ENCODE peak calls at places on chromosome 10, in four cellular contexts. One of them, this sample, is unnamed. For H3K4me1, the result is how much of the 10 kb centered on the place peaks cover.

GRCh38 chr10:112361951-112362770 is 11.8 kb upstream of the ACSL5 start:
- DNase-seq in thyroid gland: peak
- DNase-seq in spleen: no peak
- DNase-seq in gastrocnemius medialis: peak
- DNase-seq in this sample: no peak

GRCh38 chr10:113335603-113336002 is 217.2 kb upstream of the HABP2 start:
- DNase-seq in spleen: no peak
- DNase-seq in thyroid gland: no peak
- DNase-seq in gastrocnemius medialis: no peak
- DNase-seq in this sample: no peak

GRCh38 chr10:113743594-113743993 is 7.9 kb upstream of the PLEKHS1 start:
- DNase-seq in spleen: no peak
- DNase-seq in gastrocnemius medialis: no peak
- DNase-seq in thyroid gland: no peak
- DNase-seq in this sample: no peak

GRCh38 chr10:97279121-97279815 is 13.2 kb downstream of the ARHGAP19 start:
- DNase-seq in spleen: no peak
- DNase-seq in gastrocnemius medialis: no peak
- DNase-seq in thyroid gland: no peak
- DNase-seq in this sample: no peak

GRCh38 chr10:109647627-109648026 is 275.7 kb downstream of the XPNPEP1 start:
- DNase-seq in thyroid gland: no peak
- DNase-seq in spleen: no peak
- DNase-seq in gastrocnemius medialis: no peak
- DNase-seq in this sample: no peak

GRCh38 chr10:51602326-51602725 is 97.1 kb downstream of the CSTF2T start:
- DNase-seq in thyroid gland: no peak
- DNase-seq in gastrocnemius medialis: no peak
- DNase-seq in spleen: no peak
- DNase-seq in this sample: no peak

GRCh38 chr10:79391231-79392019 is 44.2 kb downstream of the PPIF start:
- DNase-seq in thyroid gland: no peak
- DNase-seq in spleen: peak
- DNase-seq in gastrocnemius medialis: no peak
- DNase-seq in this sample: peak

GRCh38 chr10:23065549-23065948 is 29.8 kb upstream of the MSRB2 start:
- DNase-seq in thyroid gland: peak
- DNase-seq in gastrocnemius medialis: peak
- DNase-seq in spleen: no peak
- DNase-seq in this sample: peak

GRCh38 chr10:52541082-52541481 is 227.0 kb downstream of the DKK1 start:
- DNase-seq in gastrocnemius medialis: no peak
- DNase-seq in thyroid gland: no peak
- DNase-seq in spleen: no peak
- DNase-seq in this sample: no peak

GRCh38 chr10:63385254-63385653 is 80.5 kb downstream of the JMJD1C start:
- DNase-seq in spleen: no peak
- DNase-seq in gastrocnemius medialis: no peak
- DNase-seq in thyroid gland: no peak
- DNase-seq in this sample: no peak

GRCh38 chr10:62185914-62186692 is 82.5 kb downstream of the RTKN2 start:
- DNase-seq in gastrocnemius medialis: no peak
- DNase-seq in thyroid gland: no peak
- DNase-seq in spleen: no peak
- DNase-seq in this sample: no peak

GRCh38 chr10:79376078-79376628 is 28.9 kb downstream of the PPIF start:
- DNase-seq in gastrocnemius medialis: no peak
- DNase-seq in thyroid gland: no peak
- DNase-seq in spleen: peak
- DNase-seq in this sample: no peak

GRCh38 chr10:116444527-116445142 is 17.0 kb downstream of the PNLIPRP3 start:
- DNase-seq in thyroid gland: no peak
- DNase-seq in spleen: no peak
- DNase-seq in gastrocnemius medialis: no peak
- DNase-seq in this sample: no peak

GRCh38 chr10:580796-581195 is 108.7 kb downstream of the DIP2C start:
- DNase-seq in thyroid gland: no peak
- DNase-seq in spleen: no peak
- DNase-seq in gastrocnemius medialis: no peak
- DNase-seq in this sample: no peak

GRCh38 chr10:7260412-7260900 is 150.4 kb downstream of the SFMBT2 start:
- DNase-seq in spleen: no peak
- DNase-seq in thyroid gland: peak
- DNase-seq in gastrocnemius medialis: peak
- DNase-seq in this sample: peak

GRCh38 chr10:58967551-58968418 is 208.7 kb upstream of the PHYHIPL start:
- DNase-seq in spleen: no peak
- DNase-seq in thyroid gland: peak
- DNase-seq in gastrocnemius medialis: no peak
- DNase-seq in this sample: no peak

GRCh38 chr10:93384006-93384405 is 98.1 kb downstream of the MYOF start:
- DNase-seq in gastrocnemius medialis: no peak
- DNase-seq in spleen: no peak
- DNase-seq in thyroid gland: no peak
- DNase-seq in this sample: no peak

GRCh38 chr10:76962851-76963250 is 674.8 kb downstream of the KCNMA1 start:
- DNase-seq in thyroid gland: no peak
- DNase-seq in gastrocnemius medialis: no peak
- DNase-seq in spleen: no peak
- DNase-seq in this sample: no peak

GRCh38 chr10:101132636-101133473 is 1.8 kb downstream of the TLX1 start:
- DNase-seq in gastrocnemius medialis: no peak
- DNase-seq in spleen: no peak
- DNase-seq in thyroid gland: no peak
- DNase-seq in this sample: no peak

GRCh38 chr10:1962025-1962424 is 224.7 kb upstream of the ADARB2 start:
- DNase-seq in gastrocnemius medialis: no peak
- DNase-seq in spleen: no peak
- DNase-seq in thyroid gland: no peak
- DNase-seq in this sample: no peak

GRCh38 chr10:128852902-128853301 is 614.1 kb upstream of the MGMT start:
- DNase-seq in spleen: no peak
- DNase-seq in gastrocnemius medialis: no peak
- DNase-seq in thyroid gland: no peak
- DNase-seq in this sample: no peak

GRCh38 chr10:97882142-97883091 is 32.8 kb downstream of the GOLGA7B start:
- DNase-seq in gastrocnemius medialis: peak
- DNase-seq in spleen: peak
- DNase-seq in thyroid gland: no peak
- DNase-seq in this sample: no peak

GRCh38 chr10:114305521-114305925 is 66.5 kb downstream of the VWA2 start:
- DNase-seq in thyroid gland: no peak
- DNase-seq in gastrocnemius medialis: no peak
- DNase-seq in spleen: peak
- DNase-seq in this sample: no peak

GRCh38 chr10:17201165-17202013 is at the start of gene TRDMT1:
- DNase-seq in spleen: peak
- DNase-seq in thyroid gland: peak
- DNase-seq in gastrocnemius medialis: peak
- DNase-seq in this sample: peak

GRCh38 chr10:30818010-30818660 is 188.6 kb upstream of the LYZL2 start:
- DNase-seq in gastrocnemius medialis: no peak
- DNase-seq in spleen: peak
- DNase-seq in thyroid gland: peak
- DNase-seq in this sample: no peak

GRCh38 chr10:46283945-46284285 is 2.9 kb upstream of the ANTXRL start:
- DNase-seq in thyroid gland: no peak
- DNase-seq in gastrocnemius medialis: no peak
- DNase-seq in spleen: peak
- DNase-seq in this sample: peak

GRCh38 chr10:33336606-33337334 is 2.3 kb upstream of the NRP1 start:
- DNase-seq in gastrocnemius medialis: no peak
- DNase-seq in spleen: peak
- DNase-seq in thyroid gland: peak
- DNase-seq in this sample: peak

GRCh38 chr10:119770928-119771327 is 45.1 kb downstream of the INPP5F start:
- DNase-seq in gastrocnemius medialis: no peak
- DNase-seq in thyroid gland: no peak
- DNase-seq in spleen: no peak
- DNase-seq in this sample: no peak

GRCh38 chr10:98446121-98446655 is 547 bp downstream of the HPS1 start:
- DNase-seq in thyroid gland: peak
- DNase-seq in gastrocnemius medialis: no peak
- DNase-seq in spleen: peak
- DNase-seq in this sample: no peak

GRCh38 chr10:44395396-44395795 is 10.5 kb upstream of the CXCL12 start:
- DNase-seq in thyroid gland: no peak
- DNase-seq in spleen: peak
- DNase-seq in gastrocnemius medialis: no peak
- DNase-seq in this sample: no peak

GRCh38 chr10:49076319-49076718 is 39.0 kb downstream of the VSTM4 start:
- DNase-seq in spleen: peak
- DNase-seq in gastrocnemius medialis: no peak
- DNase-seq in thyroid gland: no peak
- DNase-seq in this sample: no peak

DNA sequence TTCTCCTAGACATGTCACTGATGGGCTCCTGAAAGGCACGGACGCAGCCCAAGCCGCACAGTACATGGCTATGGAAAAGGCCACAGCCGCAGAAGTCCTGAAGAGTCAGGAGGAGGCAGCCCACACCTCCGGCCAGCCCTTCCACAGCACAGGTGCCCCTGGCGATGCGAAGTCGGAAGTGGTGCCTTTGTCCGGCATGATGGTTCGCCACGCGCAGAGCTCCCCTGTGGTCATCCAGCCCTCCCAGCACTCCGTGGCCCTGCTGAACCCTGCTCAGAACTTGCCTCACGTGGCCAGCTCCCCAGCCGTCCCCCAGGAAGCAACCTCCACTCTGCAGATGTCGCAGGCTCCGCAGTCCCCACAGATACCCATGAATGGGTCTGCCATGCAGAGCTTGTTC is 199.4 kb downstream of the ARHGAP21 start:
- DNase-seq in spleen: no peak
- DNase-seq in gastrocnemius medialis: no peak
- DNase-seq in thyroid gland: no peak
- DNase-seq in this sample: no peak
- TF ChIP-seq CTCF in spleen: no peak
- TF ChIP-seq CTCF in gastrocnemius medialis: no peak
- TF ChIP-seq CTCF in thyroid gland: no peak
- TF ChIP-seq CTCF in this sample: no peak

DNA sequence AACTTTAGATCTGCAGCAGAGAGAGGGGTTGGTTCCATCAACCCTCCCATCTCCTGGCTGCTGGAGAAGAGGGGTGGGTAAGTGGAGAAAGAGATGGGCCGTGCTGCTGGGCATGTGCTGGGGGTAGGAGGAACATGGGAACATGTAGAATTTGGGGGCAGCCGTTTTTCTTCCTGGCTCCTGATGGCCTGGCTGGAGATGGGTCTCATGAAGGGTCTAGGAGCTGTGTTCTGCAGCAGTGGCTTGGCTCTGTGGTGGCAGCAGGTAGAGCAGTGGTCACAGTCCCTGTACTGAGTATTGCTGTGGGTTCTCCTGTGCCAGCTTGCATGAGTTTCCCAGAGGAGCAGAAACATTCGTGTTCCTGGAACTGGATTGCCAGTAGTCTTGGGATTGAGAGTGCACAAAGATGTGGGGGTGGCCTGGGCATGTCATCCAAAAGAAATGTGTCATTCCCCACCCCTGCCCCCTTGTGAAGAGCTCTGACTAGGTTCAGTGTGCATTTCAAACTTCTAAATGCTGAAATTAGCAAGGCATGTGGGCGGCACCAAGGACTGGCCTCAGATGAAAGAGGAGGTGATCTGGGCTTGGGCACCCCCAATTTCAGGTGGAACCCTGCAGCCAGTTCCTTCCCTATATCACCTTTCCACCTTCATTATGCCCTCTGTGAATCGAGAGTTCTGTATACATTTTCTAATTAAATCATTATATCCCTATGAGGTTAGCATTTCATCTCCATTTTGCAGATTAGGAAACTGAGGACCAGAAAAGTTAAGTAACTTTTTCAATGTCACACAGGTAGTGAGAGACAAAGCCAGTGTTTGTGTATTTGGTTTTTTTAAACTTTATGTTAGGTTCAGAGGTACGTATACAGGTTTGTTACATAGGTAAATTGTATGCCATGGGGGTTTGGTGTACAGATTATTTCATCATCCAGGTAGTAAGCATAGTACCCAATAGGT is 2.1 kb downstream of the CHST3 start:
- DNase-seq in thyroid gland: no peak
- DNase-seq in spleen: no peak
- DNase-seq in gastrocnemius medialis: no peak
- DNase-seq in this sample: no peak
- H3K4me1 ChIP-seq in thyroid gland: half or more
- H3K4me1 ChIP-seq in spleen: under half
- H3K4me1 ChIP-seq in gastrocnemius medialis: half or more
- H3K4me1 ChIP-seq in this sample: half or more

DNA sequence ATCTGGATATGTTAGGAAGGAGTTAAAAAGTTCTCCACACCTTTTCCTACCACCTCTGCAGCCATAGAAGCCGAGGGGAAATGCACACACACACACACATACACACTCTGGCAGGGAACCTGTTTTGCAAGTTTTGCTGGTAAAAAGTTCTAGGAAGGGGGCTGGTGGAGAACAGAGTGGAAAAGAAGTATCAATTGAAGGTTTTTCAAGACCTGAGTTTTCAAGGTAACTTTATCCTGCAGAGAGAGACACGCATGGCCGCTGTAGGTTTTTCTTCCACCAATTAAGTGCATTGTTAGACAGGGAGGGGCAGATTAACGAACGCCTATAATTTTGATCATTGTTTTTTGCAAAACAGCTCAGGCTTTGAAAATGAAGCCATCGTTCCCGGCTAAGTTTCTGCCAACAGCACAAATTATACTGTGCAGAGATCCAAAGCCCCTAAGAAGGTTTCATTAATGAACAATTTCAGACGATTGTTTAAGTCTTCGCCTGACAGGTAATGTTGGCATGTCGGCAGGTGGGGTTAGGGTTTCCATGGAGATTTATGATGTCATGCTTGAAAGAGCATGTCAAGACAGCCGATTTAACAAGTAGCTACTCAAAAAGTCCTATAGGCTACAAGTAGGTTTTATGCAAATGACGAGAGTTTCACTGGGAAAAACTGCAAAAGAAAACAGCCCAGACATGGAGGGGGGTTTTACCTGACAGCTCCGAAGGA is 29.7 kb downstream of the KIAA1217 start:
- DNase-seq in spleen: no peak
- DNase-seq in thyroid gland: peak
- DNase-seq in gastrocnemius medialis: no peak
- DNase-seq in this sample: no peak
- TF ChIP-seq CTCF in spleen: no peak
- TF ChIP-seq CTCF in thyroid gland: no peak
- TF ChIP-seq CTCF in gastrocnemius medialis: no peak
- TF ChIP-seq CTCF in this sample: no peak

DNA sequence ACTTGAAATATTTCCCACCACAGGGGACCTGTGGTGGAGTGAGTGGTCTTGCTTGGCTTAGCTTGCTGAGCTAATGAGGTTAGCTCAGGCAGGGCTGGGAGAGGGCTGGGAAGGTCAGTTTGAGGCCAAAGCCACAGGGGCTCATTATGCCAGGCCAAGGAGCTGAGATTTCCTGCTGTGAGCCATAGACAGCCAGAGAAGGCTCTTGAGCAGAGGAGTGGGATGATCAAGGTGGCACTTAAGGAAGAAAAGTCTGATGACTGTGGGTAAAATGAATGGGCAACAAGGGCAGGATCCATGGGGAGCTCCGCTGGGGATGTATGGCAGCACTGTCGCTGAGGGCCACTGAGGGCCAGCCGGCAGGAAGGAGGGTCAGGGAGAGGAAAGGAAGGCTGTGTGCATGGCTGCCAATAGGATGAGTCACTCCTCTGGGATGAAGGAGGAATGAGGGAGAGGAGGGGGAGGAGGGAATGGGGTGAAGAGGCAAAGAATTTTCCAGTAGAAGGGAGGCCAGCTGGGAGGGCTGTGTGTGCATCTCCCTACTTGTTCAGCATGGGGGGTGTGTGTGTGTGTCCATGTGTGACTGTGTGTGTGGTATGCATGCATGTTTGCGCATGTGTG is 18.7 kb upstream of the ZNF488 start:
- DNase-seq in gastrocnemius medialis: no peak
- DNase-seq in spleen: peak
- DNase-seq in thyroid gland: peak
- DNase-seq in this sample: no peak
- H3K4me1 ChIP-seq in gastrocnemius medialis: under half
- H3K4me1 ChIP-seq in spleen: under half
- H3K4me1 ChIP-seq in thyroid gland: under half
- H3K4me1 ChIP-seq in this sample: half or more